ENCODE peak calls at places on chromosome 9, in nine cellular contexts. S is activated naive CD4-positive, alpha-beta T cell; J is heart right ventricle; H is AG08396; G is chondrocyte; C is SJSA1; T is NCI-H2029; R is erythroblast; O is RWPE1. W is an unnamed sample.

GRCh38 chr9:129836342-129837007 is 1.2 kb downstream of the USP20 start:
- DNase-seq in S (no peak), J (no peak), H (no peak), G (no peak), C (no peak), T (no peak), R (peak), O (no peak), W (no peak)

GRCh38 chr9:121279841-121280388 is 12.0 kb downstream of the GSN start:
- DNase-seq in S (no peak), J (no peak), H (no peak), G (no peak), C (no peak), T (no peak), R (no peak), O (no peak), W (no peak)

GRCh38 chr9:105883847-105884246 is 189.5 kb downstream of the TMEM38B start:
- DNase-seq in S (no peak), J (no peak), H (no peak), G (no peak), C (no peak), T (no peak), R (no peak), O (no peak), W (no peak)

GRCh38 chr9:110887276-110887675 is 151.0 kb downstream of the LPAR1 start:
- DNase-seq in S (no peak), J (no peak), H (no peak), G (no peak), C (no peak), T (no peak), R (no peak), O (no peak), W (no peak)

GRCh38 chr9:2722715-2723114 is 5.4 kb downstream of the KCNV2 start:
- DNase-seq in S (no peak), J (no peak), H (peak), G (no peak), C (no peak), T (no peak), R (no peak), O (peak), W (peak)

GRCh38 chr9:38700695-38701094 is 19.2 kb downstream of the FAM240B start:
- DNase-seq in S (no peak), J (no peak), H (no peak), G (no peak), C (peak), T (no peak), R (no peak), O (peak), W (peak)

GRCh38 chr9:137760426-137760825 is 117.2 kb upstream of the CACNA1B start:
- DNase-seq in S (no peak), J (no peak), H (no peak), G (no peak), C (no peak), T (no peak), R (no peak), O (no peak), W (no peak)

GRCh38 chr9:23542927-23543326 is 283.1 kb downstream of the ELAVL2 start:
- DNase-seq in S (no peak), J (no peak), H (no peak), G (no peak), C (no peak), T (no peak), R (no peak), O (no peak), W (no peak)

GRCh38 chr9:35940474-35941467 is 17.2 kb downstream of the OR2S2 start:
- DNase-seq in S (no peak), J (no peak), H (no peak), G (no peak), C (no peak), T (no peak), R (no peak), O (no peak), W (no peak)

GRCh38 chr9:745761-746414 is 95.6 kb upstream of the DMRT1 start:
- DNase-seq in S (no peak), J (no peak), H (no peak), G (no peak), C (no peak), T (no peak), R (no peak), O (no peak), W (no peak)

GRCh38 chr9:136399176-136400037 is 563 bp downstream of the SNAPC4 start:
- DNase-seq in S (no peak), J (no peak), H (peak), G (peak), C (no peak), T (no peak), R (peak), O (peak), W (no peak)

GRCh38 chr9:123927625-123928308 is 2.2 kb downstream of the DENND1A start:
- DNase-seq in S (no peak), J (no peak), H (peak), G (no peak), C (no peak), T (peak), R (peak), O (peak), W (no peak)

GRCh38 chr9:32524558-32525461 is 1.2 kb downstream of the RIGI start:
- DNase-seq in S (no peak), J (no peak), H (no peak), G (peak), C (peak), T (peak), R (peak), O (peak), W (no peak)

GRCh38 chr9:111078391-111079038 is 40.2 kb upstream of the LPAR1 start:
- DNase-seq in S (no peak), J (no peak), H (no peak), G (no peak), C (no peak), T (no peak), R (no peak), O (no peak), W (no peak)

GRCh38 chr9:16278420-16278999 is 592.0 kb downstream of the BNC2 start:
- DNase-seq in S (no peak), J (no peak), H (no peak), G (no peak), C (no peak), T (no peak), R (no peak), O (no peak), W (no peak)

GRCh38 chr9:6552738-6553121 is 92.8 kb downstream of the GLDC start:
- DNase-seq in S (no peak), J (no peak), H (no peak), G (no peak), C (no peak), T (no peak), R (no peak), O (no peak), W (no peak)

GRCh38 chr9:105912157-105912867 is 218.0 kb downstream of the TMEM38B start:
- DNase-seq in S (no peak), J (no peak), H (no peak), G (no peak), C (no peak), T (no peak), R (no peak), O (no peak), W (no peak)

GRCh38 chr9:95874989-95875304 is 544 bp upstream of the ERCC6L2 start:
- DNase-seq in S (peak), J (peak), H (peak), G (no peak), C (peak), T (peak), R (peak), O (peak), W (no peak)

GRCh38 chr9:113164536-113165300 is 13.9 kb downstream of the SLC31A2 start:
- DNase-seq in S (no peak), J (peak), H (peak), G (no peak), C (no peak), T (no peak), R (peak), O (no peak), W (no peak)

GRCh38 chr9:72948906-72949582 is 3.8 kb downstream of the ALDH1A1 start:
- DNase-seq in S (no peak), J (no peak), H (no peak), G (no peak), C (no peak), T (no peak), R (no peak), O (no peak), W (no peak)